ENCODE peak calls at places on chromosomes 11 and 22, in seven cellular contexts. O is tibial nerve, W is transverse colon, L is ovary, E is heart left ventricle, Z is endothelial cell of umbilical vein, G is spleen. M is an unnamed sample.

GRCh38 chr11:16114451-16114850 is 241.9 kb downstream of the SOX6 start:
- DNase-seq in W (no peak), G (no peak), Z (no peak), O (no peak), E (no peak), L (no peak), M (no peak)

GRCh38 chr11:89293966-89294679 is 116.4 kb downstream of the TYR start:
- DNase-seq in W (no peak), O (no peak), L (peak), Z (peak), E (no peak), G (no peak), M (no peak)

GRCh38 chr22:31103899-31104694 is 3.3 kb downstream of the SELENOM start:
- DNase-seq in Z (no peak), W (no peak), G (peak), L (no peak), E (peak), O (no peak), M (no peak)

GRCh38 chr22:22400964-22401363 is 107.6 kb downstream of the ZNF280B start:
- DNase-seq in L (no peak), O (no peak), W (no peak), E (no peak), Z (no peak), G (no peak), M (no peak)

GRCh38 chr22:50498322-50498861 is 9.1 kb downstream of the LMF2 start:
- DNase-seq in O (peak), W (peak), L (no peak), Z (peak), G (no peak), E (peak), M (peak)

GRCh38 chr11:8030526-8031247 is 43.5 kb downstream of the EIF3F start:
- DNase-seq in G (no peak), L (no peak), W (no peak), E (no peak), O (no peak), Z (no peak), M (no peak)

GRCh38 chr22:46854125-46854870 is 91.8 kb downstream of the TBC1D22A start:
- DNase-seq in O (peak), Z (peak), E (no peak), W (peak), L (no peak), G (no peak), M (peak)

GRCh38 chr11:62611705-62612365 is 740 bp downstream of the EML3 start:
- DNase-seq in G (peak), Z (peak), L (peak), E (peak), W (peak), O (no peak), M (no peak)

GRCh38 chr11:35096737-35097136 is 42.2 kb upstream of the CD44 start:
- DNase-seq in E (no peak), Z (no peak), W (no peak), O (no peak), G (no peak), L (no peak), M (no peak)

GRCh38 chr11:119316729-119317591 is at the start of gene MCAM:
- DNase-seq in W (no peak), Z (peak), E (peak), G (no peak), L (peak), O (no peak), M (peak)

GRCh38 chr22:37020192-37020479 is 594 bp downstream of the MPST start:
- DNase-seq in Z (peak), G (no peak), L (no peak), O (peak), W (peak), E (no peak), M (peak)

GRCh38 chr11:64643258-64643881 is 52.4 kb downstream of the SLC22A12 start:
- DNase-seq in E (no peak), W (no peak), O (no peak), G (no peak), L (peak), Z (no peak), M (no peak)

GRCh38 chr22:49083607-49084006 is 744.1 kb downstream of the BRD1 start:
- DNase-seq in W (no peak), G (no peak), E (no peak), Z (no peak), L (no peak), O (no peak), M (no peak)

GRCh38 chr11:32154275-32154674 is 63.4 kb downstream of the RCN1 start:
- DNase-seq in O (no peak), Z (peak), W (no peak), L (no peak), E (no peak), G (no peak), M (no peak)

GRCh38 chr11:114650661-114651060 is 27.7 kb upstream of the NXPE2 start:
- DNase-seq in Z (no peak), W (peak), E (no peak), L (no peak), O (no peak), G (no peak), M (no peak)

GRCh38 chr22:50118557-50119168 is 28.9 kb downstream of the MOV10L1 start:
- DNase-seq in L (peak), G (no peak), E (no peak), O (no peak), W (peak), Z (peak), M (no peak)

GRCh38 chr11:14645247-14645912 is 1.8 kb downstream of the PDE3B start:
- DNase-seq in E (no peak), Z (peak), W (no peak), L (no peak), G (no peak), O (no peak), M (no peak)

GRCh38 chr11:66881436-66881835 is 24.6 kb downstream of the LRFN4 start:
- DNase-seq in G (no peak), Z (no peak), L (peak), E (no peak), O (no peak), W (no peak), M (no peak)

GRCh38 chr22:46968359-46968740 is 205.9 kb downstream of the TBC1D22A start:
- DNase-seq in O (no peak), L (no peak), G (no peak), Z (no peak), W (no peak), E (no peak), M (no peak)

GRCh38 chr11:7490054-7490453 is 4.7 kb downstream of the OLFML1 start:
- DNase-seq in E (no peak), W (no peak), G (no peak), L (no peak), Z (no peak), O (no peak), M (no peak)

GRCh38 chr11:16776716-16777115 is 38.3 kb downstream of the C11orf58 start:
- DNase-seq in O (no peak), E (no peak), G (no peak), L (no peak), W (no peak), Z (no peak), M (no peak)

GRCh38 chr11:14342906-14343305 is 16.1 kb downstream of the RRAS2 start:
- DNase-seq in E (no peak), W (no peak), Z (no peak), L (no peak), O (no peak), G (no peak), M (no peak)

GRCh38 chr11:109644158-109644557 is 222.2 kb downstream of the C11orf87 start:
- DNase-seq in O (no peak), Z (no peak), G (no peak), L (no peak), W (no peak), E (peak), M (no peak)

GRCh38 chr22:31972180-31972579 is 27.8 kb downstream of the YWHAH start:
- DNase-seq in W (peak), Z (no peak), E (no peak), L (no peak), O (no peak), G (no peak), M (no peak)

GRCh38 chr11:68974421-68975194 is 6.2 kb downstream of the MRGPRD start:
- DNase-seq in L (no peak), Z (peak), E (no peak), W (peak), O (no peak), G (peak), M (no peak)

GRCh38 chr11:100574894-100575769 is 112.0 kb upstream of the ARHGAP42 start:
- DNase-seq in G (no peak), O (no peak), Z (peak), W (no peak), E (no peak), L (no peak), M (no peak)

GRCh38 chr11:28447226-28447625 is 339.0 kb downstream of the METTL15 start:
- DNase-seq in E (no peak), W (no peak), Z (no peak), L (no peak), G (no peak), O (no peak), M (no peak)

GRCh38 chr22:42856179-42856864 is 751 bp downstream of the ARFGAP3 start:
- DNase-seq in E (peak), O (peak), G (peak), L (no peak), Z (peak), W (peak), M (peak)

GRCh38 chr11:62152245-62153086 is 28.7 kb downstream of the INCENP start:
- DNase-seq in Z (no peak), G (peak), O (no peak), E (no peak), W (no peak), L (no peak), M (no peak)

GRCh38 chr11:115147243-115147807 is 356.9 kb downstream of the CADM1 start:
- DNase-seq in W (no peak), Z (no peak), G (no peak), E (no peak), O (no peak), L (no peak), M (no peak)

GRCh38 chr11:14904745-14905103 is 12.7 kb upstream of the CYP2R1 start:
- DNase-seq in L (peak), G (peak), E (peak), Z (peak), O (peak), W (peak), M (peak)

GRCh38 chr11:5712507-5712906 is 22.9 kb downstream of the TRIM22 start:
- DNase-seq in Z (peak), O (no peak), L (no peak), E (no peak), W (no peak), G (no peak), M (no peak)

GRCh38 chr11:116578971-116579687 is 193.7 kb downstream of the BUD13 start:
- DNase-seq in Z (no peak), L (no peak), E (no peak), W (no peak), G (no peak), O (peak), M (no peak)

GRCh38 chr11:94897330-94897768 is 76.0 kb downstream of the CWC15 start:
- DNase-seq in Z (peak), E (peak), G (no peak), O (peak), W (peak), L (peak), M (peak)

GRCh38 chr11:125360066-125360465 is 136.0 kb downstream of the FEZ1 start:
- DNase-seq in W (no peak), O (no peak), L (no peak), G (no peak), Z (no peak), E (no peak), M (no peak)

GRCh38 chr22:49196046-49196511 is 631.6 kb downstream of the BRD1 start:
- DNase-seq in W (no peak), L (no peak), O (no peak), Z (no peak), G (peak), E (no peak), M (peak)

GRCh38 chr11:119125849-119126248 is 4.5 kb downstream of the HINFP start:
- DNase-seq in E (no peak), O (no peak), Z (no peak), W (peak), G (no peak), L (no peak), M (no peak)

GRCh38 chr11:12329797-12330196 is 47.6 kb upstream of the PARVA start:
- DNase-seq in G (no peak), L (no peak), Z (no peak), E (no peak), W (no peak), O (no peak), M (no peak)

GRCh38 chr11:102438311-102439062 is 14.1 kb downstream of the TMEM123 start:
- DNase-seq in E (no peak), Z (no peak), W (no peak), G (no peak), L (peak), O (no peak), M (no peak)

GRCh38 chr22:36817429-36817783 is 571 bp upstream of the PVALB start:
- DNase-seq in O (no peak), Z (no peak), L (no peak), W (no peak), G (no peak), E (no peak), M (no peak)

GRCh38 chr22:40043793-40044101 is 49.0 kb downstream of the FAM83F start:
- DNase-seq in W (no peak), E (no peak), L (no peak), Z (no peak), O (no peak), G (no peak), M (no peak)

GRCh38 chr22:40043086-40043485 is 48.3 kb downstream of the FAM83F start:
- DNase-seq in O (peak), Z (no peak), G (no peak), L (peak), W (peak), E (no peak), M (no peak)

GRCh38 chr22:40046126-40046525 is 51.4 kb downstream of the FAM83F start:
- DNase-seq in E (no peak), O (no peak), G (no peak), W (no peak), Z (no peak), L (no peak), M (no peak)

GRCh38 chr22:40044102-40044869 is 49.5 kb downstream of the FAM83F start:
- DNase-seq in O (peak), L (peak), E (peak), W (peak), Z (peak), G (peak), M (peak)

GRCh38 chr22:40044870-40045834 is 50.4 kb downstream of the FAM83F start:
- DNase-seq in Z (peak), L (peak), O (no peak), W (peak), E (peak), G (peak), M (peak)
- TF ChIP-seq POLR2A in Z (peak), L (no peak), O (no peak), W (no peak), E (no peak), G (no peak), M (peak)

GRCh38 chr11:70323811-70324210 is 53.3 kb downstream of the PPFIA1 start:
- DNase-seq in E (no peak), G (no peak), O (no peak), W (no peak), L (no peak), Z (no peak), M (no peak)
- H3K27ac ChIP-seq in E (no peak), G (peak), O (no peak), W (no peak), L (no peak), Z (no peak), M (no peak)

DNA sequence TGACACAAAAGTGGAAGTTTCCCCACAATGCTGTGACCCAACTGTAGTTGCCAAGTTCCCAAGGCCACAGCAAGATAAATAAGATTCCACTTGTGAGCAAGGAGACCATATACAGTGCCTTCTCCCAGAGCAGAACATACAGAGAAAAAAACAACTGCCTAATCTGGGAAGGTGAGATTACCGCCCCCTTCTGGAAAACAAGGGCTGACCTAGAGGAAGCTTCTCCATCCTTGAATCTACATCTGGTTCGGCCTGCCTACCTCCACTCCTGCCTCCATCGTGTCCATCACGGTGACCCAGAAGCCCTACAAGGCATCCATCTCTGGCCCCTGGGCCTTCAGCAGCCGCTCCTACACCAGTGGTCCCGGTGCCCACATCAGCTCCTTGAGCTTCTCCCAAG is 6.1 kb upstream of the RNASEH2C start:
- DNase-seq in E (no peak), G (no peak), W (no peak), O (no peak), L (no peak), Z (no peak), M (no peak)
- TF ChIP-seq CTCF in E (peak), G (no peak), W (no peak), O (no peak), L (no peak), Z (no peak), M (no peak)

GRCh38 chr22:45689195-45689594 is 17.6 kb downstream of the ATXN10 start:
- DNase-seq in E (no peak), L (no peak), W (no peak), O (no peak), G (no peak), Z (no peak), M (no peak)

GRCh38 chr22:45684752-45685359 is 13.2 kb downstream of the ATXN10 start:
- DNase-seq in Z (no peak), O (no peak), W (no peak), G (no peak), E (no peak), L (no peak), M (no peak)

GRCh38 chr22:45686004-45686403 is 14.4 kb downstream of the ATXN10 start:
- DNase-seq in G (no peak), O (no peak), E (no peak), Z (no peak), L (no peak), W (no peak), M (no peak)

GRCh38 chr22:45688606-45689080 is 17.0 kb downstream of the ATXN10 start:
- DNase-seq in E (no peak), L (no peak), Z (no peak), G (no peak), W (no peak), O (no peak), M (peak)

GRCh38 chr22:45686842-45687241 is 15.2 kb downstream of the ATXN10 start:
- DNase-seq in G (no peak), O (no peak), Z (no peak), W (no peak), E (no peak), L (no peak), M (no peak)
- TF ChIP-seq POLR2A in G (no peak), O (no peak), Z (no peak), W (no peak), E (no peak), L (no peak), M (no peak)

GRCh38 chr22:40417881-40418280 is 47.5 kb downstream of the SGSM3 start:
- DNase-seq in G (peak), O (no peak), W (no peak), L (no peak), E (no peak), Z (no peak), M (no peak)

GRCh38 chr22:40417041-40417440 is 46.6 kb downstream of the SGSM3 start:
- DNase-seq in E (no peak), Z (no peak), O (no peak), G (peak), W (no peak), L (no peak), M (no peak)

GRCh38 chr22:40415531-40416266 is 45.3 kb downstream of the SGSM3 start:
- DNase-seq in G (peak), W (peak), E (no peak), O (no peak), Z (peak), L (peak), M (no peak)

GRCh38 chr22:40416267-40416570 is 45.8 kb downstream of the SGSM3 start:
- DNase-seq in L (no peak), Z (no peak), G (peak), O (no peak), E (no peak), W (no peak), M (no peak)

GRCh38 chr22:40416636-40417035 is 46.2 kb downstream of the SGSM3 start:
- DNase-seq in Z (no peak), O (no peak), E (no peak), L (no peak), G (peak), W (no peak), M (no peak)
- H3K27ac ChIP-seq in Z (no peak), O (no peak), E (no peak), L (no peak), G (peak), W (no peak), M (no peak)

GRCh38 chr11:112697779-112698178 is 263.4 kb upstream of the NCAM1 start:
- DNase-seq in E (no peak), O (no peak), L (no peak), Z (no peak), G (no peak), W (no peak), M (no peak)
- TF ChIP-seq CTCF in E (no peak), O (no peak), L (no peak), Z (no peak), G (no peak), W (no peak), M (no peak)

GRCh38 chr11:76629853-76630599 is 40.5 kb downstream of the LRRC32 start:
- DNase-seq in E (peak), Z (peak), O (peak), L (peak), W (peak), G (peak), M (peak)
- TF ChIP-seq POLR2A in E (no peak), Z (peak), O (no peak), L (no peak), W (no peak), G (no peak), M (no peak)